ENCODE peak calls at places on chromosome 16, in ten cellular contexts. Y is lower leg skin, Z is AG09309, J is bronchial epithelial cell, X is NB4, Q is lower lobe of right lung, F is nephron progenitor cell, O is pancreas, L is OCI-LY7, E is BJ. R is an unnamed sample.

GRCh38 chr16:56688762-56689161 is 6.5 kb downstream of the MT1X start:
- DNase-seq in J (no peak), E (no peak), O (no peak), X (peak), Z (no peak), F (no peak), L (no peak), Q (no peak), Y (no peak), R (no peak)

GRCh38 chr16:27768651-27769270 is 218.8 kb downstream of the KATNIP start:
- DNase-seq in Y (no peak), O (no peak), Q (no peak), J (no peak), Z (no peak), E (no peak), X (no peak), L (no peak), F (no peak), R (no peak)

GRCh38 chr16:65833171-65833871 is 533.2 kb upstream of the CDH5 start:
- DNase-seq in E (peak), F (no peak), Z (peak), Y (no peak), Q (no peak), O (no peak), X (no peak), J (peak), L (no peak), R (no peak)

GRCh38 chr16:81522141-81522701 is 77.6 kb downstream of the CMIP start:
- DNase-seq in E (no peak), J (peak), F (no peak), Y (no peak), Z (no peak), L (no peak), X (no peak), Q (peak), O (no peak), R (no peak)

GRCh38 chr16:81583893-81584705 is 139.5 kb downstream of the CMIP start:
- DNase-seq in Z (no peak), O (no peak), J (peak), X (no peak), Q (peak), Y (peak), E (no peak), L (no peak), F (no peak), R (peak)

GRCh38 chr16:29664133-29664912 is 1.3 kb downstream of the SPN start:
- DNase-seq in E (no peak), J (no peak), Z (no peak), Y (no peak), Q (peak), L (peak), O (no peak), F (no peak), X (peak), R (peak)

GRCh38 chr16:68973611-68974120 is 130.3 kb downstream of the TANGO6 start:
- DNase-seq in Y (no peak), J (no peak), L (no peak), Z (no peak), O (no peak), F (no peak), Q (no peak), X (no peak), E (no peak), R (no peak)

GRCh38 chr16:48814994-48815393 is 205.0 kb upstream of the N4BP1 start:
- DNase-seq in J (no peak), Z (no peak), Y (peak), O (no peak), Q (no peak), F (no peak), X (no peak), E (no peak), L (no peak), R (no peak)

GRCh38 chr16:88316151-88316550 is 66.6 kb upstream of the ZNF469 start:
- DNase-seq in Z (no peak), F (no peak), Y (no peak), X (no peak), J (no peak), O (no peak), Q (no peak), L (no peak), E (no peak), R (peak)

GRCh38 chr16:85165781-85166180 is 53.5 kb upstream of the CIBAR2 start:
- DNase-seq in E (no peak), L (no peak), F (no peak), J (no peak), Y (no peak), Z (no peak), Q (no peak), X (no peak), O (no peak), R (no peak)

GRCh38 chr16:87707097-87707496 is 58.7 kb downstream of the KLHDC4 start:
- DNase-seq in L (no peak), F (no peak), J (no peak), Z (no peak), Q (no peak), E (no peak), Y (no peak), O (no peak), X (no peak), R (no peak)

GRCh38 chr16:57998484-57998883 is 2.0 kb downstream of the ZNF319 start:
- DNase-seq in O (no peak), J (peak), L (no peak), Z (no peak), E (no peak), Q (peak), X (peak), Y (no peak), F (no peak), R (peak)

GRCh38 chr16:54630284-54630967 is 300.2 kb upstream of the IRX5 start:
- DNase-seq in O (no peak), F (no peak), L (no peak), E (no peak), Z (peak), Y (no peak), Q (no peak), J (peak), X (no peak), R (no peak)

GRCh38 chr16:60651351-60651750 is 1384.9 kb downstream of the CDH8 start:
- DNase-seq in L (no peak), F (no peak), Y (no peak), E (no peak), X (no peak), Q (no peak), J (no peak), O (no peak), Z (no peak), R (no peak)

GRCh38 chr16:75282811-75283281 is 31.4 kb upstream of the BCAR1 start:
- DNase-seq in O (no peak), J (no peak), F (no peak), Q (no peak), L (no peak), Z (no peak), E (no peak), Y (no peak), X (no peak), R (no peak)

GRCh38 chr16:71484006-71484893 is 4.9 kb downstream of the ZNF19 start:
- DNase-seq in X (peak), Z (peak), E (peak), O (peak), Y (peak), L (peak), J (peak), Q (peak), F (peak), R (peak)

GRCh38 chr16:819336-819735 is 18.8 kb upstream of the GNG13 start:
- DNase-seq in E (no peak), F (no peak), Z (no peak), L (no peak), Y (no peak), O (no peak), X (no peak), Q (no peak), J (no peak), R (no peak)

GRCh38 chr16:50198802-50199410 is 45.8 kb downstream of the TENT4B start:
- DNase-seq in L (no peak), E (no peak), Q (no peak), F (no peak), Y (no peak), Z (no peak), O (no peak), J (peak), X (no peak), R (no peak)

GRCh38 chr16:50685456-50686058 is 4.4 kb upstream of the SNX20 start:
- DNase-seq in E (no peak), Q (peak), O (no peak), L (no peak), X (peak), J (no peak), Z (no peak), F (no peak), Y (no peak), R (no peak)

GRCh38 chr16:87461466-87461975 is 31.3 kb downstream of the ZCCHC14 start:
- DNase-seq in J (peak), Y (peak), L (peak), E (no peak), X (no peak), F (peak), Q (peak), Z (no peak), O (peak), R (peak)

GRCh38 chr16:54175169-54175551 is 111.4 kb downstream of the IRX3 start:
- DNase-seq in Y (no peak), Z (no peak), X (no peak), O (peak), L (no peak), Q (no peak), F (no peak), J (peak), E (no peak), R (no peak)

DNA sequence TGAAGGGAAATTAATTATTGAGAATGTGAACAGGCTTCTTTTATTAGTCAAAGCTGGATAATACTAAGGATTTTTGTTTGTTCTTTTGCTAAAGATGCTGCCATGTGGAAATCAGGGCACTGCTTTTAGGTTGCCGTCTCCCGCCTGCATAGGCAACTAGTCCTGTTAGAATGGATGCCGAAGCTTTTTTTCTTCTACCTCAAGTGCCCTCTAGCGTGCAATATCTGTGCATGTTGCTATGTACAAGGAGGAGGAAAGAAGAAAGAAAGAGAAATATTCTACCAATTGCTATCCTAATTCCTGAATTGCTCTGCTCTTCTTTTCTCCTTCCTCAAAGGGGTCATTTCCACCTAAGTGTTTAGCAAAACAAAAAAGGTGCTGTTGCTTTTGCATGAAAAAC is 5.2 kb upstream of the CDH8 start:
- DNase-seq in J (peak), F (peak), X (peak), Z (peak), Q (no peak), O (no peak), Y (no peak), L (peak), E (no peak), R (no peak)
- TF ChIP-seq CTCF in J (peak), F (peak), X (peak), Z (peak), Q (peak), O (no peak), Y (no peak), L (peak), E (peak), R (no peak)

GRCh38 chr16:3665508-3665907 is 11.0 kb downstream of the DNASE1 start:
- DNase-seq in J (no peak), E (no peak), Y (no peak), F (no peak), Z (no peak), X (no peak), Q (no peak), O (no peak), L (peak), R (peak)
- TF ChIP-seq CTCF in J (no peak), E (no peak), Y (no peak), F (no peak), Z (no peak), X (no peak), Q (no peak), O (no peak), L (peak), R (no peak)

GRCh38 chr16:78458588-78458987 is 359.1 kb downstream of the WWOX start:
- DNase-seq in F (no peak), J (no peak), Z (no peak), L (no peak), Q (no peak), O (no peak), Y (no peak), X (peak), E (no peak), R (no peak)
- TF ChIP-seq CTCF in F (peak), J (no peak), Z (no peak), L (peak), Q (no peak), O (no peak), Y (no peak), X (no peak), E (no peak), R (no peak)

GRCh38 chr16:73031155-73031866 is 16.6 kb downstream of the ZFHX3 start:
- DNase-seq in Y (no peak), L (no peak), X (no peak), Z (no peak), Q (no peak), O (no peak), F (no peak), E (peak), J (no peak), R (no peak)
- TF ChIP-seq CTCF in Y (no peak), L (no peak), X (no peak), Z (peak), Q (no peak), O (no peak), F (no peak), E (peak), J (no peak), R (no peak)